ENCODE peak calls at places on chromosomes 4 and X, in nine cellular contexts. One of them, this sample, is unnamed.

GRCh38 chr4:1178300-1179088 is 6.1 kb upstream of the SPON2 start:
- DNase-seq in HepG2: no peak
- DNase-seq in A549: no peak
- DNase-seq in HL-60: no peak
- DNase-seq in SK-N-SH: no peak
- DNase-seq in GM23338: no peak
- DNase-seq in HCT116: no peak
- DNase-seq in K562: no peak
- DNase-seq in GM12878: no peak
- DNase-seq in this sample: no peak

GRCh38 chr4:16122784-16123183 is 39.0 kb upstream of the PROM1 start:
- DNase-seq in HepG2: no peak
- DNase-seq in A549: no peak
- DNase-seq in HL-60: peak
- DNase-seq in SK-N-SH: no peak
- DNase-seq in GM23338: no peak
- DNase-seq in HCT116: no peak
- DNase-seq in K562: no peak
- DNase-seq in GM12878: no peak
- DNase-seq in this sample: no peak

GRCh38 chr4:174314770-174315169 is 31.1 kb downstream of the CEP44 start:
- DNase-seq in HepG2: no peak
- DNase-seq in A549: no peak
- DNase-seq in HL-60: no peak
- DNase-seq in SK-N-SH: no peak
- DNase-seq in GM23338: peak
- DNase-seq in HCT116: no peak
- DNase-seq in K562: peak
- DNase-seq in GM12878: no peak
- DNase-seq in this sample: peak

GRCh38 chr4:81314196-81314896 is 99.3 kb upstream of the PRKG2 start:
- DNase-seq in HepG2: no peak
- DNase-seq in A549: no peak
- DNase-seq in HL-60: no peak
- DNase-seq in SK-N-SH: no peak
- DNase-seq in GM23338: no peak
- DNase-seq in HCT116: no peak
- DNase-seq in K562: no peak
- DNase-seq in GM12878: no peak
- DNase-seq in this sample: no peak

GRCh38 chr4:163701915-163702314 is 207.4 kb downstream of the TMA16 start:
- DNase-seq in HepG2: no peak
- DNase-seq in A549: no peak
- DNase-seq in HL-60: no peak
- DNase-seq in SK-N-SH: no peak
- DNase-seq in GM23338: no peak
- DNase-seq in HCT116: no peak
- DNase-seq in K562: no peak
- DNase-seq in GM12878: peak
- DNase-seq in this sample: no peak

GRCh38 chr4:54277691-54278090 is 48.6 kb downstream of the PDGFRA start:
- DNase-seq in HepG2: no peak
- DNase-seq in A549: no peak
- DNase-seq in HL-60: no peak
- DNase-seq in SK-N-SH: no peak
- DNase-seq in GM23338: no peak
- DNase-seq in HCT116: no peak
- DNase-seq in K562: no peak
- DNase-seq in GM12878: peak
- DNase-seq in this sample: no peak

GRCh38 chr4:151806511-151806927 is 45.7 kb upstream of the GATB start:
- DNase-seq in HepG2: no peak
- DNase-seq in A549: no peak
- DNase-seq in HL-60: no peak
- DNase-seq in SK-N-SH: no peak
- DNase-seq in GM23338: no peak
- DNase-seq in HCT116: no peak
- DNase-seq in K562: no peak
- DNase-seq in GM12878: no peak
- DNase-seq in this sample: no peak

GRCh38 chrX:23694606-23695005 is 27.3 kb downstream of the PRDX4 start:
- DNase-seq in HepG2: peak
- DNase-seq in A549: peak
- DNase-seq in HL-60: peak
- DNase-seq in SK-N-SH: peak
- DNase-seq in GM23338: peak
- DNase-seq in HCT116: peak
- DNase-seq in K562: peak
- DNase-seq in GM12878: peak
- DNase-seq in this sample: peak

GRCh38 chr4:118968006-118968405 is 79.4 kb downstream of the SYNPO2 start:
- DNase-seq in HepG2: no peak
- DNase-seq in A549: no peak
- DNase-seq in HL-60: peak
- DNase-seq in SK-N-SH: no peak
- DNase-seq in GM23338: peak
- DNase-seq in HCT116: no peak
- DNase-seq in K562: no peak
- DNase-seq in GM12878: peak
- DNase-seq in this sample: no peak
- TF ChIP-seq REST in HepG2: no peak
- TF ChIP-seq REST in A549: no peak
- TF ChIP-seq REST in HL-60: no peak
- TF ChIP-seq REST in SK-N-SH: no peak
- TF ChIP-seq REST in GM23338: no peak
- TF ChIP-seq REST in HCT116: no peak
- TF ChIP-seq REST in K562: no peak
- TF ChIP-seq REST in GM12878: no peak
- TF ChIP-seq REST in this sample: no peak

GRCh38 chrX:77447339-77448149 is at the start of gene FGF16:
- DNase-seq in HepG2: no peak
- DNase-seq in A549: no peak
- DNase-seq in HL-60: peak
- DNase-seq in SK-N-SH: peak
- DNase-seq in GM23338: peak
- DNase-seq in HCT116: no peak
- DNase-seq in K562: no peak
- DNase-seq in GM12878: no peak
- DNase-seq in this sample: no peak
- TF ChIP-seq REST in HepG2: no peak
- TF ChIP-seq REST in A549: no peak
- TF ChIP-seq REST in HL-60: no peak
- TF ChIP-seq REST in SK-N-SH: no peak
- TF ChIP-seq REST in GM23338: no peak
- TF ChIP-seq REST in HCT116: no peak
- TF ChIP-seq REST in K562: no peak
- TF ChIP-seq REST in GM12878: no peak
- TF ChIP-seq REST in this sample: no peak

GRCh38 chr4:113292371-113293042 is 243.1 kb downstream of the ANK2 start:
- DNase-seq in HepG2: no peak
- DNase-seq in A549: no peak
- DNase-seq in HL-60: no peak
- DNase-seq in SK-N-SH: no peak
- DNase-seq in GM23338: peak
- DNase-seq in HCT116: no peak
- DNase-seq in K562: no peak
- DNase-seq in GM12878: no peak
- DNase-seq in this sample: no peak
- TF ChIP-seq REST in HepG2: no peak
- TF ChIP-seq REST in A549: no peak
- TF ChIP-seq REST in HL-60: no peak
- TF ChIP-seq REST in SK-N-SH: no peak
- TF ChIP-seq REST in GM23338: no peak
- TF ChIP-seq REST in HCT116: no peak
- TF ChIP-seq REST in K562: no peak
- TF ChIP-seq REST in GM12878: no peak
- TF ChIP-seq REST in this sample: no peak

GRCh38 chr4:42641155-42641554 is 15.8 kb downstream of the ATP8A1 start:
- DNase-seq in HepG2: no peak
- DNase-seq in A549: no peak
- DNase-seq in HL-60: no peak
- DNase-seq in SK-N-SH: no peak
- DNase-seq in GM23338: no peak
- DNase-seq in HCT116: no peak
- DNase-seq in K562: no peak
- DNase-seq in GM12878: no peak
- DNase-seq in this sample: no peak
- TF ChIP-seq REST in HepG2: no peak
- TF ChIP-seq REST in A549: no peak
- TF ChIP-seq REST in HL-60: no peak
- TF ChIP-seq REST in SK-N-SH: no peak
- TF ChIP-seq REST in GM23338: no peak
- TF ChIP-seq REST in HCT116: no peak
- TF ChIP-seq REST in K562: no peak
- TF ChIP-seq REST in GM12878: no peak
- TF ChIP-seq REST in this sample: no peak

DNA sequence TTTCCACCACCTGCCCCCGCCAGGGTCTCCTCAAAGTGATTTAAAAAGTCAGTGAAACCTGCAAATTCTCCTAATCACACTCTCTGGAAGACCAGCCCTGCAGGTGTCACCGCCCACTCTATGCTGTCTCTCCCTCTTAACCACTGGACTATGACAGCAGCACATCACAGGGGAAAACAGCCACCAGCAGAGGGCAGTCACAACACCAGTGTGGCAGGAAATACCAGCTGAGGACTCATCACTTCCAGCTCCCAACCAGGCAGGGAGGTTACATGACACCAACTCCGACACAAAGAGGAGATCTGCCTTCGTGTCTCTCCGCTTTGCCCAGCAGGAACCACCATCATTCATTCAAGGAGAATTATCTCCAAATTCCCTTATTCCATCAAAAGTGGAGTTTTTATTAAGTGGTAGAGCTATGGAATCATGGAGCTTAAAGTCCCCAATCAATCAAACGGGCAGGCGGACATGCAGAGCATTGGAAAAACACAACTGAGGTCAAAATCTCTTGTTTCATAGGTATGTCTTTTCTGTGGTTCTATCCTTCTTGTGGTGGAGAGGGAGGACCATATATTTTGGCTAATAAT is 91.3 kb downstream of the NSUN7 start:
- DNase-seq in HepG2: peak
- DNase-seq in A549: peak
- DNase-seq in HL-60: peak
- DNase-seq in SK-N-SH: peak
- DNase-seq in GM23338: peak
- DNase-seq in HCT116: peak
- DNase-seq in K562: peak
- DNase-seq in GM12878: peak
- DNase-seq in this sample: peak
- TF ChIP-seq REST in HepG2: no peak
- TF ChIP-seq REST in A549: no peak
- TF ChIP-seq REST in HL-60: no peak
- TF ChIP-seq REST in SK-N-SH: no peak
- TF ChIP-seq REST in GM23338: no peak
- TF ChIP-seq REST in HCT116: no peak
- TF ChIP-seq REST in K562: no peak
- TF ChIP-seq REST in GM12878: no peak
- TF ChIP-seq REST in this sample: no peak

DNA sequence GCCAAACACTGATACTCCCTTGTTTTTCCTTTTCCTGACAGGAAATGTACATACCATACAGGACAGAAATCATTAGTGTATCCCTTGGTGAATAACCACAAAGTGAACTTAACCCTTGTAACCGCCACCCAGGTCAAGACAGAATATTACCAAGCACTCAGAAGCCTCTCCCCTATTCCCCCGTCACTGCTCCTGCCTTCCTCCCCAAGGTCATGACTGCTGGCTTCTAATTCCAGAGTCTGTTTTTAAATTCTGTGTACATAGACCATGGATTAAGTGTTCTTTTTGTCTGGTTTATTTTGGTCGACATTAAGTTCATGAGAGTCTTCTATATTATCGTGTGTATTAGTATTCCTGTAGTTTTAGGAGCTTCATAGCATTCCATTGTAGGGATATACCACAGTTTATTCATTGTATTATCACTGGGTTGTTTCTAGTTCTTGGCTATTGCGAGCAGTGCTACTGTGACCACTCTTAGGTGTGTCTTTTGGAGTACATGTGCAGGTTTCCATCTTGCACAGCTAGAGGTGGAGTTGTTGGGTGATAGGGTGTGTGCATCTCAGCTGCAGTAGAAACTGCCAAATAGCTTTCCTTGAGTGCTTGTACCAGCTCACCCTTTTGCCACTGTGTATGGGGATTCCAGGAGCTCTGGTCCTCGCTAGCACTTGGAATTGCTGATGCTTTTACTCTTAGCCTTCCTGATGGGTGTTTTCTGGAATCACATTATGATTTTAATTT is 37.9 kb downstream of the HTT start:
- DNase-seq in HepG2: no peak
- DNase-seq in A549: no peak
- DNase-seq in HL-60: no peak
- DNase-seq in SK-N-SH: no peak
- DNase-seq in GM23338: no peak
- DNase-seq in HCT116: no peak
- DNase-seq in K562: no peak
- DNase-seq in GM12878: no peak
- DNase-seq in this sample: no peak
- TF ChIP-seq REST in HepG2: no peak
- TF ChIP-seq REST in A549: no peak
- TF ChIP-seq REST in HL-60: no peak
- TF ChIP-seq REST in SK-N-SH: no peak
- TF ChIP-seq REST in GM23338: no peak
- TF ChIP-seq REST in HCT116: no peak
- TF ChIP-seq REST in K562: no peak
- TF ChIP-seq REST in GM12878: no peak
- TF ChIP-seq REST in this sample: no peak

GRCh38 chr4:79340568-79340967 is 14.7 kb upstream of the NAA11 start:
- DNase-seq in HepG2: no peak
- DNase-seq in A549: no peak
- DNase-seq in HL-60: no peak
- DNase-seq in SK-N-SH: no peak
- DNase-seq in GM23338: no peak
- DNase-seq in HCT116: no peak
- DNase-seq in K562: no peak
- DNase-seq in GM12878: no peak
- DNase-seq in this sample: no peak

GRCh38 chr4:79338148-79338547 is 12.3 kb upstream of the NAA11 start:
- DNase-seq in HepG2: no peak
- DNase-seq in A549: no peak
- DNase-seq in HL-60: no peak
- DNase-seq in SK-N-SH: no peak
- DNase-seq in GM23338: no peak
- DNase-seq in HCT116: no peak
- DNase-seq in K562: no peak
- DNase-seq in GM12878: peak
- DNase-seq in this sample: no peak

DNA sequence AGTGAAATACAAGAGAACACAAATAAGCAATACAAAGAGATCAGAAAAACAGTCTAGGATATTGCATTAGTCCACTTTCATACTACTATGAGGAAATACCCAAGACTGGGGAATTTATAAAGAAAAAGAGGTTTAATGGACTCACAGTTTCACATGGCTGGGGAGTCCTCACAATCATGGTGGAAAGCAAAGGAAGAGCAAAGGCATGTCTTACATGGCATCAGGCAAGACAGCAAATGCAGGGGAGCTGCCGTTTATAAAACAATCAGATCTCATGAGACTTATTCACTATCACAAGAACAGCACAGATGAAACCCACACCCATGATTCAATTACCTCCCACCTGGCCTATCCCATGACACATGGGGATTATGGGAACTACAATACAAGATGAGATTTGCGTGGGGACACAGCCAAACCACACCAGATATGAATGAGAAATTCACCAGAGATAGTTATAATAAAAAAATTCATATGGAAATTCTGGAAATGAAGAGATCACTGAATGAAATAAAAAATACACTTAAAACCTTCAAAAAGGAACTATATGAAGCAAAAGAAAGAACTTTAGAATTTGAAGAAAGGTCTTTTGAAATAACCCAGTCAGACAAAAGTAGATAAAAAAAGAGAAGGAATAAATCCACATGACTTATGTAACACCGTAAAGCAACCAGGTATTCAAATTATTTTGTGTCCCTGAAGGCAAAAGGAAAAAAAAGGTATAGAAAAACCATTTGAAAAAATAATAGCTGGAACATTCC is 16.2 kb upstream of the NAA11 start:
- DNase-seq in HepG2: no peak
- DNase-seq in A549: no peak
- DNase-seq in HL-60: no peak
- DNase-seq in SK-N-SH: no peak
- DNase-seq in GM23338: no peak
- DNase-seq in HCT116: no peak
- DNase-seq in K562: no peak
- DNase-seq in GM12878: no peak
- DNase-seq in this sample: no peak
- TF ChIP-seq REST in HepG2: no peak
- TF ChIP-seq REST in A549: no peak
- TF ChIP-seq REST in HL-60: no peak
- TF ChIP-seq REST in SK-N-SH: no peak
- TF ChIP-seq REST in GM23338: no peak
- TF ChIP-seq REST in HCT116: no peak
- TF ChIP-seq REST in K562: no peak
- TF ChIP-seq REST in GM12878: no peak
- TF ChIP-seq REST in this sample: no peak

This sample was measured in Panc1.